ENCODE peak calls at places on chromosomes 11 and 22, in seven cellular contexts. W is GM18507, H is DMS53, Q is GM04503, K is GM13977, D is breast epithelium, G is foreskin keratinocyte. I is an unnamed sample.

GRCh38 chr11:47280099-47280498 is 10.2 kb downstream of the MADD start:
- DNase-seq in Q (no peak), G (no peak), K (no peak), H (no peak), D (no peak), W (no peak), I (no peak)

GRCh38 chr11:91248199-91248807 is 976.3 kb upstream of the FAT3 start:
- DNase-seq in K (no peak), Q (no peak), G (peak), W (no peak), H (peak), D (no peak), I (peak)

GRCh38 chr22:41908409-41909289 is 6.2 kb downstream of the SHISA8 start:
- DNase-seq in W (no peak), G (no peak), D (no peak), K (no peak), Q (no peak), H (peak), I (peak)

GRCh38 chr11:1763796-1764661 is at the start of gene CTSD:
- DNase-seq in H (peak), D (peak), Q (no peak), G (peak), W (peak), K (peak), I (peak)

GRCh38 chr11:69076129-69076791 is 27.5 kb downstream of the TPCN2 start:
- DNase-seq in Q (no peak), D (no peak), W (no peak), G (no peak), H (no peak), K (no peak), I (peak)

GRCh38 chr22:20650294-20651207 is 123.4 kb upstream of the SERPIND1 start:
- DNase-seq in D (no peak), H (no peak), Q (no peak), K (no peak), W (no peak), G (no peak), I (no peak)

GRCh38 chr22:49087163-49087562 is 740.5 kb downstream of the BRD1 start:
- DNase-seq in H (no peak), K (no peak), D (no peak), W (no peak), G (no peak), Q (no peak), I (no peak)

GRCh38 chr11:529740-530411 is 5.5 kb downstream of the HRAS start:
- DNase-seq in W (no peak), D (no peak), K (no peak), H (no peak), G (no peak), Q (no peak), I (no peak)

GRCh38 chr11:65489061-65489705 is 9.7 kb upstream of the MALAT1 start:
- DNase-seq in W (no peak), H (no peak), D (peak), Q (peak), G (no peak), K (no peak), I (peak)

GRCh38 chr22:29511126-29511854 is 31.3 kb downstream of the NEFH start:
- DNase-seq in K (no peak), H (no peak), D (no peak), G (no peak), Q (no peak), W (no peak), I (no peak)

GRCh38 chr11:69472766-69473519 is 8.5 kb upstream of the LINC01488 start:
- DNase-seq in K (no peak), W (no peak), H (no peak), Q (no peak), D (no peak), G (no peak), I (no peak)

GRCh38 chr11:118104491-118104890 is 17.7 kb upstream of the SMIM35 start:
- DNase-seq in W (no peak), G (no peak), Q (no peak), D (no peak), H (no peak), K (no peak), I (no peak)

GRCh38 chr22:32964411-32965057 is 93.6 kb downstream of the SYN3 start:
- DNase-seq in K (no peak), D (no peak), W (no peak), Q (no peak), H (no peak), G (peak), I (no peak)

GRCh38 chr11:126485986-126486635 is 130.6 kb downstream of the ST3GAL4 start:
- DNase-seq in D (no peak), H (no peak), Q (no peak), G (no peak), K (no peak), W (no peak), I (no peak)

GRCh38 chr11:122097419-122098001 is 18.5 kb downstream of the BLID start:
- DNase-seq in Q (no peak), H (no peak), W (no peak), K (no peak), D (no peak), G (peak), I (no peak)

GRCh38 chr22:22886546-22886945 is 1.1 kb upstream of the IGLL5 start:
- DNase-seq in Q (no peak), K (peak), H (no peak), W (no peak), G (no peak), D (peak), I (no peak)

GRCh38 chr22:37482244-37482643 is 3.9 kb downstream of the MFNG start:
- DNase-seq in K (no peak), W (no peak), G (no peak), Q (no peak), D (no peak), H (no peak), I (no peak)

GRCh38 chr22:41445171-41446056 is 1.2 kb downstream of the TOB2 start:
- DNase-seq in K (no peak), D (no peak), H (peak), G (peak), W (no peak), Q (no peak), I (peak)

GRCh38 chr11:789951-790350 is at the start of gene CEND1:
- DNase-seq in G (no peak), Q (no peak), K (peak), H (peak), W (peak), D (no peak), I (no peak)

GRCh38 chr22:43433451-43433850 is 21.6 kb downstream of the MPPED1 start:
- DNase-seq in Q (no peak), W (no peak), D (no peak), K (no peak), G (no peak), H (no peak), I (no peak)

GRCh38 chr22:38831166-38831945 is 12.5 kb downstream of the NPTXR start:
- DNase-seq in H (peak), Q (no peak), W (no peak), K (no peak), D (no peak), G (peak), I (peak)

GRCh38 chr22:50020606-50021005 is 8.0 kb upstream of the IL17REL start:
- DNase-seq in H (no peak), D (no peak), K (no peak), W (no peak), Q (no peak), G (no peak), I (no peak)

GRCh38 chr11:124788521-124788920 is 11.7 kb downstream of the MSANTD2 start:
- DNase-seq in K (no peak), Q (no peak), G (no peak), W (no peak), D (no peak), H (no peak), I (no peak)

GRCh38 chr11:132312161-132312560 is 941.7 kb downstream of the NTM start:
- DNase-seq in W (no peak), D (no peak), K (no peak), G (peak), H (peak), Q (no peak), I (peak)

GRCh38 chr11:16606784-16607674 is 131.4 kb upstream of the C11orf58 start:
- DNase-seq in K (no peak), W (no peak), Q (no peak), G (peak), H (peak), D (no peak), I (peak)

GRCh38 chr11:122754553-122755322 is 83.6 kb upstream of the CRTAM start:
- DNase-seq in W (no peak), H (peak), Q (no peak), K (peak), G (no peak), D (no peak), I (no peak)

GRCh38 chr11:112734207-112734606 is 227.0 kb upstream of the NCAM1 start:
- DNase-seq in H (peak), G (peak), W (no peak), Q (no peak), K (no peak), D (no peak), I (no peak)